ENCODE peak calls at places on chromosome 1, in six cellular contexts. C is HCT116, J is SK-N-SH, W is K562, G is H1, S is GM12878. M is an unnamed sample.

GRCh38 chr1:199931666-199932377 is 95.7 kb upstream of the NR5A2 start:
- DNase-seq in C (no peak), J (no peak), W (peak; percentile 60), G (no peak), S (no peak), M (peak; percentile 30)

GRCh38 chr1:21754583-21754982 is 28.4 kb downstream of the USP48 start:
- DNase-seq in C (no peak), J (no peak), W (no peak), G (no peak), S (no peak), M (no peak)

GRCh38 chr1:172109357-172109756 is 268.1 kb downstream of the DNM3 start:
- DNase-seq in C (no peak), J (peak; percentile 41), W (no peak), G (no peak), S (no peak), M (no peak)

GRCh38 chr1:241817331-241817792 is 30.6 kb upstream of the EXO1 start:
- DNase-seq in C (no peak), J (no peak), W (no peak), G (no peak), S (no peak), M (no peak)

GRCh38 chr1:3352952-3353331 is 101.5 kb upstream of the ARHGEF16 start:
- DNase-seq in C (no peak), J (no peak), W (no peak), G (no peak), S (no peak), M (no peak)

GRCh38 chr1:226945106-226945857 is 5.2 kb downstream of the COQ8A start:
- DNase-seq in C (no peak), J (no peak), W (no peak), G (no peak), S (no peak), M (peak; percentile 85)

GRCh38 chr1:154170547-154171221 is 15.8 kb upstream of the NUP210L start:
- DNase-seq in C (no peak), J (no peak), W (no peak), G (no peak), S (no peak), M (no peak)

GRCh38 chr1:202964755-202965440 is 2.2 kb downstream of the CYB5R1 start:
- DNase-seq in C (no peak), J (no peak), W (no peak), G (no peak), S (no peak), M (no peak)

GRCh38 chr1:7002728-7003127 is 217.5 kb downstream of the CAMTA1 start:
- DNase-seq in C (no peak), J (no peak), W (no peak), G (no peak), S (no peak), M (no peak)

GRCh38 chr1:9721606-9722377 is 70.3 kb downstream of the PIK3CD start:
- DNase-seq in C (no peak), J (peak; percentile 87), W (peak; percentile 84), G (peak; percentile 54), S (no peak), M (peak; percentile 30)

GRCh38 chr1:70994753-70995152 is 52.9 kb downstream of the PTGER3 start:
- DNase-seq in C (no peak), J (no peak), W (no peak), G (no peak), S (no peak), M (no peak)

GRCh38 chr1:94020764-94021579 is 100.0 kb downstream of the ABCA4 start:
- DNase-seq in C (no peak), J (no peak), W (no peak), G (no peak), S (no peak), M (no peak)

GRCh38 chr1:41726899-41727748 is 191.6 kb downstream of the HIVEP3 start:
- DNase-seq in C (no peak), J (no peak), W (no peak), G (no peak), S (peak; percentile 74), M (peak; percentile 6)

GRCh38 chr1:115507256-115507589 is 134.5 kb upstream of the VANGL1 start:
- DNase-seq in C (peak; percentile 29), J (peak; percentile 52), W (peak; percentile 15), G (peak; percentile 2), S (no peak), M (peak; percentile 27)

GRCh38 chr1:28354121-28354520 is 15.4 kb upstream of the PHACTR4 start:
- DNase-seq in C (no peak), J (no peak), W (no peak), G (no peak), S (no peak), M (no peak)

GRCh38 chr1:117501275-117501674 is 104.6 kb upstream of the TENT5C start:
- DNase-seq in C (no peak), J (no peak), W (no peak), G (no peak), S (no peak), M (no peak)
- TF ChIP-seq CTCF in C (no peak), J (no peak), W (no peak), G (no peak), S (no peak), M (no peak)

DNA sequence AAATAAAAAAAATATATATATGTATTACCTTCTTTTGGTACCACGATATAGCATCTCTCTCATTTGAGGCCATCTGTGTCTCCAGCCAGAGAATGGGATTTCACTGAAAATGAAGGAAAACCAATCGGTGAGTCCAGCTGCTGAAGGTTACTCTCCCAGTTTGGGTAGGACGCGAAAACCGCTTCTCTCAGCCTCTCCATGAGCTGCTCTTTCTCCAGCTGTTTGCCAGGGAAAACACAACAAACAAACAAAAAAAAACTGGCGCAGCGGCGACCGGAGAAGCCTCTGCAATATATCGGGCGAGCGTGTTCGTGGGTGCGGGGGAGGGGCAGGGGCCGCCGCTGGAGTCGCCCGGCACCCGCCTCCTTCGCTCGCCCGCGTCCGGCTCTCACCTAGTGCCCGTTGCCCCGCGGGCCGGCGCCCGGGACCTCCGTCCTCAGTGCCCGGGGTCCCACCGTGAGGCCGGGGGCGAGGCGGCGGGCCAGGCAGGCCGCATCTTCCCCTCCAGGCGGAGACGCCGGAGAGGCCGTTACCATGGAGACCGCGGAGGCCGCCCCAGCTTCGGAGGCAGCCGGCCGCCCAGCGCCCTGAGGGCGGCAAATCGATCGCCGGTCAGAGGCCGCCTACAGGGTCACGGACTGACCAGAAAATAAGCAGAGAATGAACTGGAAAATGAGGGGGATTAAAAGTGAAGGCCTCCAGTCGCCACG is 500 bp downstream of the PHTF1 start:
- DNase-seq in C (peak; percentile 23), J (peak; percentile 82), W (peak; percentile 84), G (peak; percentile 7), S (no peak), M (peak; percentile 49)
- TF ChIP-seq JUND in C (no peak), J (no peak), W (no peak), G (no peak), S (no peak), M (no peak)

GRCh38 chr1:108646265-108646660 is 14.6 kb downstream of the HENMT1 start:
- DNase-seq in C (no peak), J (no peak), W (no peak), G (no peak), S (no peak), M (no peak)

GRCh38 chr1:108646661-108647269 is 14.1 kb downstream of the HENMT1 start:
- DNase-seq in C (no peak), J (no peak), W (no peak), G (no peak), S (no peak), M (peak; percentile 84)

GRCh38 chr1:108645479-108646184 is 15.3 kb downstream of the HENMT1 start:
- DNase-seq in C (no peak), J (no peak), W (peak; percentile 44), G (no peak), S (no peak), M (no peak)

GRCh38 chr1:108644984-108645383 is 15.9 kb downstream of the HENMT1 start:
- DNase-seq in C (no peak), J (no peak), W (no peak), G (no peak), S (no peak), M (no peak)

GRCh38 chr1:108643492-108644333 is 17.2 kb downstream of the HENMT1 start:
- DNase-seq in C (peak; percentile 15), J (peak; percentile 70), W (peak; percentile 60), G (no peak), S (peak; percentile 16), M (peak; percentile 37)
- TF ChIP-seq CTCF in C (peak; percentile 33), J (peak; percentile 85), W (peak; percentile 91), G (peak; percentile 57), S (peak; percentile 69), M (peak; percentile 66)

DNA sequence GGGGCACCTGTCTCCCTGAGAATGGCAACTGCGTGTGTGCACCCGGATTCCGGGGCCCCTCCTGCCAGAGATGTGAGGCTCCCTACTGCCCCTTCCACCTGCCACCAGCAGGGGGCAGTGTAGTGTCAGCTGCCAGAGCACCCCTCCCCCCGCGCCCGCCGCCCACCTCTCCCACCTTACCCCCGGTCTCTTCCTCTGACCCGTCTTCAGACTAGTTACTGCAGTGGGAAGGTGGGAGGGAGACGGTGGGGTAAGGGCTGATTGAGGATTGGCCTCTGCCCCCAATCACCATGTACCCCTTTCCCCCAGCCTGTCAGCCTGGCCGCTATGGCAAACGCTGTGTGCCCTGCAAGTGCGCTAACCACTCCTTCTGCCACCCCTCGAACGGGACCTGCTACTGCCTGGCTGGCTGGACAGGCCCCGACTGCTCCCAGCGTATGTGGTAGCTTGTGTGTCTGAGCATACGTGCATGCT is 10.1 kb upstream of the LRRC71 start:
- DNase-seq in C (no peak), J (peak; percentile 88), W (peak; percentile 85), G (no peak), S (no peak), M (peak; percentile 23)
- TF ChIP-seq JUND in C (no peak), J (no peak), W (peak; percentile 4), G (no peak), S (no peak), M (no peak)

GRCh38 chr1:46172321-46172720 is 2.6 kb upstream of the TSPAN1 start:
- DNase-seq in C (no peak), J (no peak), W (no peak), G (no peak), S (no peak), M (no peak)

GRCh38 chr1:46174448-46175231 is at the start of gene TSPAN1:
- DNase-seq in C (no peak), J (no peak), W (no peak), G (no peak), S (no peak), M (no peak)

GRCh38 chr1:46175243-46175642 is 356 bp downstream of the TSPAN1 start:
- DNase-seq in C (no peak), J (no peak), W (no peak), G (no peak), S (no peak), M (no peak)

GRCh38 chr1:46171872-46172271 is 3.0 kb upstream of the TSPAN1 start:
- DNase-seq in C (no peak), J (no peak), W (no peak), G (no peak), S (no peak), M (no peak)

GRCh38 chr1:46173361-46173856 is 1.5 kb upstream of the TSPAN1 start:
- DNase-seq in C (no peak), J (peak; percentile 42), W (peak; percentile 59), G (no peak), S (no peak), M (no peak)
- TF ChIP-seq CTCF in C (no peak), J (no peak), W (peak; percentile 37), G (peak; percentile 14), S (peak; percentile 18), M (peak; percentile 26)

M was measured in HepG2.